ENCODE peak calls at places on chromosomes 13 and 19, in ten cellular contexts. T is IMR-90, F is kidney, A is AG04450, N is fibroblast of lung, W is HAP-1, I is body of pancreas, V is neural progenitor cell, B is ascending aorta, O is DND-41. U is an unnamed sample. For H3K9me3, the result is how much of the 10 kb centered on the place peaks cover.

GRCh38 chr19:19468424-19469050 is 46.8 kb downstream of the TSSK6 start:
- DNase-seq in F (no peak), T (no peak), A (no peak), W (no peak), I (no peak), B (no peak), N (no peak), V (no peak), O (no peak), U (no peak)

GRCh38 chr13:30791354-30791921 is 56.1 kb downstream of the ALOX5AP start:
- DNase-seq in B (no peak), N (peak), W (no peak), A (no peak), O (no peak), I (no peak), V (no peak), T (peak), F (no peak), U (no peak)

GRCh38 chr13:29159871-29160270 is 339.7 kb downstream of the MTUS2 start:
- DNase-seq in V (no peak), B (no peak), I (no peak), N (no peak), A (no peak), F (no peak), O (no peak), T (no peak), W (no peak), U (no peak)

GRCh38 chr13:57630661-57631606 is 610 bp upstream of the PCDH17 start:
- DNase-seq in V (peak), I (no peak), O (no peak), T (no peak), F (no peak), W (peak), B (peak), N (peak), A (no peak), U (no peak)

GRCh38 chr13:76440568-76440967 is 445.6 kb downstream of the KCTD12 start:
- DNase-seq in B (no peak), I (no peak), F (no peak), A (no peak), W (no peak), V (no peak), O (no peak), N (no peak), T (no peak), U (no peak)

GRCh38 chr19:48489608-48490216 is 20.5 kb downstream of the CYTH2 start:
- DNase-seq in I (peak), W (peak), F (peak), A (no peak), N (no peak), V (peak), B (peak), O (peak), T (peak), U (no peak)

GRCh38 chr19:28290963-28291657 is 921.8 kb downstream of the UQCRFS1 start:
- DNase-seq in V (peak), O (no peak), I (no peak), A (no peak), T (no peak), B (no peak), F (no peak), W (no peak), N (no peak), U (no peak)

GRCh38 chr13:101552797-101553196 is 100.3 kb downstream of the ITGBL1 start:
- DNase-seq in T (peak), F (no peak), N (peak), O (no peak), A (no peak), W (no peak), I (no peak), V (no peak), B (no peak), U (no peak)

GRCh38 chr13:50284540-50284939 is 269.3 kb downstream of the KCNRG start:
- DNase-seq in V (no peak), F (no peak), T (no peak), A (no peak), B (no peak), N (no peak), O (no peak), W (no peak), I (no peak), U (no peak)

GRCh38 chr13:110525328-110526319 is 35.9 kb downstream of the RAB20 start:
- DNase-seq in W (no peak), T (no peak), A (no peak), B (no peak), F (peak), N (no peak), I (no peak), O (peak), V (no peak), U (no peak)

GRCh38 chr13:48493076-48493765 is 39.7 kb downstream of the RCBTB2 start:
- DNase-seq in T (no peak), A (no peak), F (no peak), V (no peak), I (no peak), B (no peak), W (no peak), N (no peak), O (peak), U (no peak)

GRCh38 chr19:858868-859843 is at the start of gene CFD:
- DNase-seq in O (no peak), N (no peak), A (no peak), I (no peak), T (no peak), V (no peak), W (no peak), F (peak), B (peak), U (no peak)

GRCh38 chr19:57563547-57563946 is 3.9 kb upstream of the ZNF550 start:
- DNase-seq in V (no peak), W (no peak), N (no peak), F (no peak), I (no peak), B (no peak), A (no peak), O (no peak), T (no peak), U (no peak)

GRCh38 chr19:57559008-57559403 is 657 bp downstream of the ZNF550 start:
- DNase-seq in I (no peak), F (peak), B (no peak), T (no peak), N (peak), A (no peak), O (peak), W (no peak), V (peak), U (no peak)

GRCh38 chr19:57559404-57560025 is at the start of gene ZNF550:
- DNase-seq in T (peak), W (peak), V (peak), I (peak), O (peak), B (peak), F (peak), A (peak), N (peak), U (peak)

GRCh38 chr19:57558525-57558924 is 1.1 kb downstream of the ZNF550 start:
- DNase-seq in B (no peak), N (peak), W (no peak), O (no peak), I (no peak), A (no peak), V (no peak), T (peak), F (no peak), U (no peak)

GRCh38 chr19:57560049-57560491 is 407 bp upstream of the ZNF550 start:
- DNase-seq in T (peak), I (no peak), O (no peak), F (peak), V (no peak), W (no peak), B (peak), N (peak), A (peak), U (no peak)
- H3K9me3 ChIP-seq in T (under half), I (under half), O (under half), F (under half), V (under half), W (under half), B (under half), N (under half), A (under half), U (under half)

GRCh38 chr19:15629003-15629880 is 11.5 kb upstream of the CYP4F3 start:
- DNase-seq in O (peak), W (peak), N (peak), A (peak), V (peak), F (peak), B (peak), I (peak), T (peak), U (peak)

GRCh38 chr19:15634105-15634504 is 6.6 kb upstream of the CYP4F3 start:
- DNase-seq in W (no peak), N (no peak), V (no peak), T (no peak), A (no peak), B (no peak), O (no peak), F (no peak), I (no peak), U (no peak)

GRCh38 chr19:15635016-15635805 is 5.5 kb upstream of the CYP4F3 start:
- DNase-seq in I (no peak), V (no peak), O (no peak), N (no peak), W (no peak), B (no peak), F (no peak), T (no peak), A (no peak), U (no peak)

GRCh38 chr19:15633122-15633521 is 7.6 kb upstream of the CYP4F3 start:
- DNase-seq in V (no peak), I (no peak), T (no peak), F (no peak), A (no peak), W (no peak), N (no peak), O (no peak), B (no peak), U (no peak)

DNA sequence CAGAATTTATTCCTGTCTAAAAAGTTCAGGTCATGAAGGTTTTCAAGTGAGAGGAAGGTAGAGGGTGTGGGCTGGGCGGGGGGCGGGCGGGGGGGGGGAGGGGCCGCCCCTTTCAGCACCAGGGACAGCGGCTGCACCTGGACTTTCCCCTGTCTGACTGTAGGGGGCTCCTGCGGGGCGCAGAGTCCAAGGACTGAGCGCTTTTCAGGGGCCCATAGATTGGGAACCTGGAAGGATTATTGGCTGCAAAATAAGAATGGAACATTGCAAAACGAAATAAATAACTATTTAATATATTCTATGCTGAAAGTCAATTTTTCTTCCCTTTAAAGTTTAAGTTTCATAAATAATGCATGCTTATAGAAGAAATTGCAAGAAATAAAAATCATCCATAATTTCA is 8.9 kb upstream of the CYP4F3 start:
- DNase-seq in N (no peak), O (peak), W (peak), A (no peak), T (no peak), B (no peak), I (no peak), V (peak), F (no peak), U (no peak)
- H3K9me3 ChIP-seq in N (under half), O (under half), W (under half), A (under half), T (under half), B (under half), I (under half), V (under half), F (under half), U (under half)

GRCh38 chr13:37811441-37811840 is 58.1 kb downstream of the TRPC4 start:
- DNase-seq in A (no peak), I (no peak), W (no peak), F (no peak), B (no peak), T (peak), V (no peak), N (peak), O (no peak), U (no peak)

GRCh38 chr13:37806666-37807065 is 62.9 kb downstream of the TRPC4 start:
- DNase-seq in B (no peak), F (no peak), A (no peak), W (no peak), I (no peak), N (no peak), V (no peak), O (no peak), T (no peak), U (no peak)
- H3K9me3 ChIP-seq in B (under half), F (under half), A (under half), W (under half), I (under half), N (under half), V (under half), O (under half), T (under half), U (under half)

GRCh38 chr13:22777207-22777606 is 403.6 kb upstream of the SGCG start:
- DNase-seq in V (no peak), F (no peak), T (no peak), O (no peak), I (no peak), N (no peak), B (no peak), A (no peak), W (no peak), U (no peak)
- H3K9me3 ChIP-seq in V (under half), F (under half), T (under half), O (under half), I (under half), N (under half), B (under half), A (under half), W (under half), U (under half)

GRCh38 chr19:12626958-12627357 is 16.2 kb downstream of the ZNF791 start:
- DNase-seq in I (no peak), A (no peak), T (no peak), W (no peak), N (no peak), O (no peak), F (no peak), B (no peak), V (no peak), U (no peak)

GRCh38 chr19:12623361-12624031 is 12.8 kb downstream of the ZNF791 start:
- DNase-seq in V (no peak), T (peak), F (no peak), W (no peak), B (no peak), O (no peak), I (no peak), A (no peak), N (peak), U (no peak)

GRCh38 chr19:12629215-12629614 is 18.5 kb downstream of the ZNF791 start:
- DNase-seq in W (no peak), V (no peak), F (no peak), I (no peak), N (no peak), T (no peak), B (no peak), A (no peak), O (no peak), U (no peak)

DNA sequence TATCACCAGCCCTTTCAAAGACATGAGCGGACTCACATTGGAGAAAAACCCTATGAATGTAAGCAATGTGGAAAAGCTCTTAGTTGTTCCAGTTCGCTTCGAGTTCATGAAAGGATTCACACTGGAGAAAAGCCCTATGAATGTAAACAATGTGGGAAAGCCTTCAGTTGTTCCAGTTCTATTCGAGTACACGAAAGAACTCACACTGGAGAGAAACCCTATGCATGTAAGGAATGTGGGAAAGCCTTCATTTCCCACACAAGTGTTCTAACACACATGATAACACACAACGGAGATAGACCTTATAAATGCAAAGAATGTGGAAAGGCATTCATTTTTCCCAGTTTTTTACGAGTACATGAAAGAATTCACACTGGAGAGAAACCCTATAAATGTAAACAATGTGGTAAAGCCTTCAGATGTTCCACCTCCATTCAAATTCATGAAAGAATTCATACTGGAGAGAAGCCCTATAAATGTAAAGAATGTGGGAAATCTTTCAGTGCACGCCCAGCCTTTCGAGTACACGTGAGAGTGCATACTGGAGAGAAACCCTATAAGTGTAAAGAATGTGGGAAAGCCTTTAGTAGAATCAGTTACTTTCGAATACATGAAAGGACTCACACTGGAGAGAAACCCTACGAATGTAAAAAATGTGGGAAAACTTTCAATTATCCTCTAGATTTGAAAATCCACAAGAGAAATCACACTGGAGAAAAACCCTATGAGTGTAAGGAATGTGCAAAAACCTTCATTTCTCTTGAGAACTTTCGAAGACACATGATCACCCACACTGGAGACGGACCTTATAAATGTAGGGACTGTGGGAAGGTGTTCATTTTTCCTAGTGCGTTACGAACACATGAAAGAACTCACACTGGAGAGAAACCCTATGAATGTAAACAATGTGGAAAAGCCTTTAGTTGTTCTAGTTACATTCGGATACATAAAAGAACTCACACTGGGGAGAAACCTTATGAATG is 17.6 kb downstream of the ZNF791 start:
- DNase-seq in B (no peak), W (no peak), T (peak), I (no peak), N (peak), F (no peak), V (no peak), O (no peak), A (no peak), U (no peak)
- H3K9me3 ChIP-seq in B (under half), W (under half), T (half or more), I (under half), N (under half), F (under half), V (under half), O (under half), A (half or more), U (under half)

DNA sequence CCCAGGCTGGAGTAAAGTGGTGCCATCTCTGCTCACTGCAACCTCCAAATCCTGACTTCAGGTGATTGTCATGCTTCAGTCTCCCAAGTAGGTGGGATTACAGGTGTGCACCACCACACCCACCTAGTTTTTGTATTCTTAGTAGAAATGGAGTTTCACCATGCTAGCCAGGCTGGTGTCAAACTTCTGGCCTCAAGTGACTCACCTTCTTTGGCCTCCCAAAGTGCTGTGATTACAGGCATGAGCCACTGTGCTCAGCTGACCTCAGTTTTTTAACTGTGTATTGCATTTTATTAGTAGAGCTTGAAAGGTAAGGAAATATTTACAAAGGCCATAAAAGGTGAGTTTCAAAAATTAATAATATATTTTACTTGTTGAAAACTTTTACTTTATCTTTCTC is 2.3 kb downstream of the ZNF726 start:
- DNase-seq in I (no peak), W (no peak), B (no peak), N (peak), T (peak), A (no peak), V (no peak), O (no peak), F (no peak), U (no peak)
- H3K9me3 ChIP-seq in I (under half), W (under half), B (under half), N (under half), T (under half), A (under half), V (under half), O (under half), F (under half), U (under half)

GRCh38 chr19:58009301-58009665 is 6.7 kb upstream of the ZNF606 start:
- DNase-seq in W (no peak), T (no peak), F (no peak), B (no peak), V (no peak), O (no peak), N (no peak), I (no peak), A (no peak), U (no peak)
- H3K9me3 ChIP-seq in W (under half), T (half or more), F (under half), B (half or more), V (under half), O (under half), N (under half), I (under half), A (half or more), U (under half)

DNA sequence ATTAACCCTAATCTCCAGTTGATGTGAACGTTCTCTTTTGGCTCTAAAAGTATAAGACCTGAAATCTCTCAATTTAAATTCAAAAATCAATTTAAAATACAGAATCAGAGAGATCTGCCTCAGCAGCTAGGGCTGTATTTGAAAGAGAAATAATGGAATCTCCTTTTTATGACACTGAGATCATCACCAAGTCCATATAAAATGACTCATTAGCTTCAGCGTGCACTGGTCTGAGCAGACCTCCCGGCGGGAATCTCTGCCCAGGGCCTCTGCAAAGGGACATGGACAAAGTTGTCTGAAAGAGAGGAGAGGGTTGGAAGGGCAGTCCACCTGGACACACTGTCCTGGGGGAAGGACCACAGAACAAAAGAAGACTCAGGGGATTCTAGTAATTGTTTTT is 855.6 kb downstream of the EFNB2 start:
- DNase-seq in I (no peak), O (no peak), A (no peak), V (no peak), B (no peak), F (no peak), W (no peak), T (no peak), N (no peak), U (no peak)
- H3K9me3 ChIP-seq in I (under half), O (under half), A (under half), V (under half), B (under half), F (under half), W (under half), T (under half), N (under half), U (under half)

DNA sequence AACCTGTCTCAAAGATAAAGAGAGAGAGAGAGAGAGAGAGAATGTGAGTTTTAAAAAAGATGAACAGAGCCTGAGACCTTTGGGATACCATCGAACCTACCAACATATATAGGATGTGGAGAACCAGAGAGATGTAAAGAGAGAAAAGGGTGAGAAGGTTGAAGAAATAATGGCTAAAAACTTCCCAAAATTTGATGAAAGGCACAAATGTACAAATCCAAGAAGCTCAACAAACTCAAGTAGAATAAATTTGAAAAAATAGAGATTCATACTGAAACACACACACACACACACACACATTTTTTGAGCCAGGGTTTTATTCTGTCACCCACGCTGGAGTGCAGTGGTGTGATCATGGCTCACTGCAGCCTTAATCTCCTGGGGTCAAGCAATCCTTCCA is 16.3 kb downstream of the ZNF558 start:
- DNase-seq in O (no peak), I (no peak), W (no peak), T (no peak), N (no peak), V (no peak), F (no peak), A (no peak), B (no peak), U (no peak)
- H3K9me3 ChIP-seq in O (half or more), I (under half), W (under half), T (half or more), N (under half), V (half or more), F (half or more), A (under half), B (half or more), U (half or more)

GRCh38 chr19:56314584-56315075 is at the start of gene ZSCAN5A:
- DNase-seq in F (peak), W (peak), V (peak), N (peak), I (peak), T (peak), B (peak), A (peak), O (peak), U (peak)

GRCh38 chr19:56314018-56314583 is 538 bp downstream of the ZSCAN5A start:
- DNase-seq in A (no peak), B (peak), N (no peak), F (no peak), O (no peak), I (no peak), V (no peak), T (peak), W (peak), U (no peak)

GRCh38 chr19:56316728-56317127 is 2.1 kb upstream of the ZSCAN5A start:
- DNase-seq in V (no peak), O (no peak), F (peak), I (no peak), N (no peak), T (no peak), B (no peak), A (no peak), W (no peak), U (no peak)

GRCh38 chr19:56315076-56315828 is 613 bp upstream of the ZSCAN5A start:
- DNase-seq in I (peak), V (peak), W (peak), F (peak), T (peak), O (peak), B (peak), A (peak), N (peak), U (peak)

GRCh38 chr19:56317749-56318148 is 3.1 kb upstream of the ZSCAN5A start:
- DNase-seq in F (no peak), A (no peak), T (no peak), O (no peak), I (no peak), N (no peak), B (no peak), W (no peak), V (no peak), U (no peak)
- H3K9me3 ChIP-seq in F (under half), A (under half), T (under half), O (under half), I (under half), N (under half), B (under half), W (under half), V (under half), U (under half)